ENCODE peak calls at places on chromosomes 7 and 10, in ten cellular contexts. K, I, C, B, S, V, A, O, Y and G are unnamed samples.

GRCh38 chr7:47294569-47295222 is 287.2 kb downstream of the TNS3 start:
- DNase-seq in S (no peak), K (no peak), I (no peak), C (no peak), Y (no peak), O (no peak), A (no peak), V (no peak), B (no peak), G (no peak)

GRCh38 chr10:13872411-13872810 is 285.6 kb downstream of the PRPF18 start:
- DNase-seq in K (no peak), O (no peak), Y (no peak), A (no peak), B (no peak), I (no peak), S (no peak), V (no peak), C (no peak), G (no peak)

GRCh38 chr10:93437946-93438795 is 44.0 kb downstream of the MYOF start:
- DNase-seq in I (peak), C (no peak), K (no peak), Y (no peak), V (no peak), B (peak), A (no peak), O (no peak), S (no peak), G (no peak)

GRCh38 chr7:27162548-27162848 is 2.8 kb downstream of the HOXA9 start:
- DNase-seq in C (no peak), I (no peak), V (no peak), K (no peak), S (no peak), A (no peak), O (no peak), B (peak), Y (no peak), G (no peak)

GRCh38 chr10:14608381-14609001 is 166.2 kb downstream of the FAM107B start:
- DNase-seq in B (no peak), C (no peak), K (peak), A (no peak), I (no peak), O (no peak), V (no peak), Y (no peak), S (no peak), G (no peak)

GRCh38 chr7:133301444-133301843 is 48.6 kb downstream of the EXOC4 start:
- DNase-seq in V (no peak), Y (no peak), B (peak), C (no peak), S (no peak), K (no peak), I (no peak), A (no peak), O (no peak), G (no peak)

GRCh38 chr10:53107711-53108110 is 335.1 kb upstream of the MBL2 start:
- DNase-seq in Y (no peak), O (no peak), A (no peak), I (no peak), S (no peak), K (no peak), B (no peak), V (no peak), C (no peak), G (no peak)

GRCh38 chr10:60281792-60282353 is 107.8 kb downstream of the ANK3 start:
- DNase-seq in I (no peak), C (no peak), O (no peak), B (peak), K (no peak), A (no peak), S (no peak), V (no peak), Y (no peak), G (no peak)

GRCh38 chr7:97872025-97872669 is at the start of gene ASNS:
- DNase-seq in O (peak), B (peak), I (peak), V (peak), K (peak), A (peak), Y (peak), S (peak), C (peak), G (peak)

GRCh38 chr10:2944788-2945187 is 122.6 kb upstream of the PFKP start:
- DNase-seq in K (no peak), I (no peak), C (no peak), O (no peak), A (no peak), Y (no peak), V (no peak), B (no peak), S (no peak), G (no peak)

GRCh38 chr10:19847321-19847720 is 31.1 kb downstream of the PLXDC2 start:
- DNase-seq in A (no peak), K (no peak), V (no peak), O (no peak), C (no peak), Y (no peak), B (peak), S (no peak), I (peak), G (peak)

GRCh38 chr7:150631084-150631824 is 931 bp downstream of the GIMAP6 start:
- DNase-seq in K (no peak), V (no peak), C (no peak), I (no peak), A (no peak), S (no peak), Y (no peak), B (no peak), O (peak), G (no peak)

GRCh38 chr7:116316838-116317612 is 106.7 kb downstream of the TES start:
- DNase-seq in I (peak), O (no peak), K (peak), Y (no peak), C (peak), B (peak), S (no peak), A (no peak), V (peak), G (peak)

GRCh38 chr7:47759056-47759706 is 177.3 kb upstream of the TNS3 start:
- DNase-seq in B (peak), A (no peak), C (peak), I (no peak), K (no peak), V (peak), S (no peak), Y (no peak), O (no peak), G (no peak)

GRCh38 chr7:151245360-151246160 is 2.9 kb downstream of the SMARCD3 start:
- DNase-seq in K (no peak), A (peak), C (no peak), B (no peak), S (no peak), Y (peak), V (no peak), I (no peak), O (peak), G (no peak)

GRCh38 chr10:91022924-91023707 is 102.2 kb upstream of the ANKRD1 start:
- DNase-seq in S (no peak), Y (no peak), B (no peak), V (no peak), K (peak), O (no peak), A (no peak), C (no peak), I (no peak), G (no peak)

GRCh38 chr7:156232931-156233705 is 407.5 kb upstream of the RNF32 start:
- DNase-seq in V (no peak), B (no peak), C (no peak), I (no peak), K (no peak), A (no peak), S (no peak), O (no peak), Y (no peak), G (no peak)

GRCh38 chr10:15712903-15713302 is 6.8 kb downstream of the ITGA8 start:
- DNase-seq in C (no peak), B (peak), I (no peak), V (no peak), S (no peak), O (no peak), A (no peak), K (no peak), Y (no peak), G (no peak)

GRCh38 chr7:105487559-105488218 is 34.4 kb downstream of the PUS7 start:
- DNase-seq in V (no peak), S (no peak), C (peak), I (peak), Y (no peak), O (no peak), B (peak), K (no peak), A (no peak), G (peak)

GRCh38 chr7:4883352-4884144 is at the start of gene RADIL:
- DNase-seq in A (peak), S (peak), B (peak), O (peak), Y (peak), K (peak), I (peak), C (peak), V (peak), G (peak)

GRCh38 chr7:27693794-27694193 is 31.1 kb upstream of the HIBADH start:
- DNase-seq in V (no peak), O (no peak), I (no peak), Y (no peak), K (no peak), A (no peak), B (peak), S (no peak), C (no peak), G (no peak)